ENCODE peak calls at places on chromosome 6, in nine cellular contexts. One of them, this sample, is unnamed.

GRCh38 chr6:36197739-36198221 is 1.2 kb downstream of the BRPF3 start:
- DNase-seq in uterus: peak
- DNase-seq in nucleus accumbens: no peak
- DNase-seq in choroid plexus epithelial cell: no peak
- DNase-seq in T-helper 17 cell: no peak
- DNase-seq in mucosa of descending colon: peak
- DNase-seq in activated naive CD8-positive, alpha-beta T cell treated with anti-CD3 and anti-CD28 coated beads, Interleukin-2, amount 50 U/mL, for 24 hours: no peak
- DNase-seq in D341Med: no peak
- DNase-seq in EL: peak
- DNase-seq in this sample: no peak

GRCh38 chr6:17853533-17853932 is 133.9 kb downstream of the KIF13A start:
- DNase-seq in uterus: no peak
- DNase-seq in nucleus accumbens: no peak
- DNase-seq in choroid plexus epithelial cell: no peak
- DNase-seq in T-helper 17 cell: no peak
- DNase-seq in mucosa of descending colon: no peak
- DNase-seq in activated naive CD8-positive, alpha-beta T cell treated with anti-CD3 and anti-CD28 coated beads, Interleukin-2, amount 50 U/mL, for 24 hours: no peak
- DNase-seq in D341Med: no peak
- DNase-seq in EL: no peak
- DNase-seq in this sample: no peak

GRCh38 chr6:11223296-11223695 is 9.2 kb downstream of the NEDD9 start:
- DNase-seq in uterus: no peak
- DNase-seq in nucleus accumbens: no peak
- DNase-seq in choroid plexus epithelial cell: no peak
- DNase-seq in T-helper 17 cell: no peak
- DNase-seq in mucosa of descending colon: no peak
- DNase-seq in activated naive CD8-positive, alpha-beta T cell treated with anti-CD3 and anti-CD28 coated beads, Interleukin-2, amount 50 U/mL, for 24 hours: no peak
- DNase-seq in D341Med: no peak
- DNase-seq in EL: no peak
- DNase-seq in this sample: peak

GRCh38 chr6:143396497-143397228 is 53.8 kb downstream of the ADAT2 start:
- DNase-seq in uterus: no peak
- DNase-seq in nucleus accumbens: no peak
- DNase-seq in choroid plexus epithelial cell: no peak
- DNase-seq in T-helper 17 cell: no peak
- DNase-seq in mucosa of descending colon: no peak
- DNase-seq in activated naive CD8-positive, alpha-beta T cell treated with anti-CD3 and anti-CD28 coated beads, Interleukin-2, amount 50 U/mL, for 24 hours: no peak
- DNase-seq in D341Med: no peak
- DNase-seq in EL: no peak
- DNase-seq in this sample: no peak

GRCh38 chr6:56764081-56764566 is 121.4 kb upstream of the DST start:
- DNase-seq in uterus: no peak
- DNase-seq in nucleus accumbens: no peak
- DNase-seq in choroid plexus epithelial cell: peak
- DNase-seq in T-helper 17 cell: no peak
- DNase-seq in mucosa of descending colon: no peak
- DNase-seq in activated naive CD8-positive, alpha-beta T cell treated with anti-CD3 and anti-CD28 coated beads, Interleukin-2, amount 50 U/mL, for 24 hours: no peak
- DNase-seq in D341Med: peak
- DNase-seq in EL: peak
- DNase-seq in this sample: peak

GRCh38 chr6:74068945-74069570 is 373.1 kb downstream of the CD109 start:
- DNase-seq in uterus: no peak
- DNase-seq in nucleus accumbens: no peak
- DNase-seq in choroid plexus epithelial cell: peak
- DNase-seq in T-helper 17 cell: no peak
- DNase-seq in mucosa of descending colon: no peak
- DNase-seq in activated naive CD8-positive, alpha-beta T cell treated with anti-CD3 and anti-CD28 coated beads, Interleukin-2, amount 50 U/mL, for 24 hours: no peak
- DNase-seq in D341Med: no peak
- DNase-seq in EL: peak
- DNase-seq in this sample: no peak

GRCh38 chr6:137217801-137218472 is 1.2 kb downstream of the IFNGR1 start:
- DNase-seq in uterus: no peak
- DNase-seq in nucleus accumbens: no peak
- DNase-seq in choroid plexus epithelial cell: peak
- DNase-seq in T-helper 17 cell: no peak
- DNase-seq in mucosa of descending colon: no peak
- DNase-seq in activated naive CD8-positive, alpha-beta T cell treated with anti-CD3 and anti-CD28 coated beads, Interleukin-2, amount 50 U/mL, for 24 hours: no peak
- DNase-seq in D341Med: no peak
- DNase-seq in EL: peak
- DNase-seq in this sample: peak

GRCh38 chr6:9766240-9766915 is 648.5 kb downstream of the TFAP2A start:
- DNase-seq in uterus: no peak
- DNase-seq in nucleus accumbens: no peak
- DNase-seq in choroid plexus epithelial cell: peak
- DNase-seq in T-helper 17 cell: no peak
- DNase-seq in mucosa of descending colon: no peak
- DNase-seq in activated naive CD8-positive, alpha-beta T cell treated with anti-CD3 and anti-CD28 coated beads, Interleukin-2, amount 50 U/mL, for 24 hours: no peak
- DNase-seq in D341Med: no peak
- DNase-seq in EL: peak
- DNase-seq in this sample: peak

GRCh38 chr6:37099442-37099841 is 70.5 kb upstream of the PIM1 start:
- DNase-seq in uterus: no peak
- DNase-seq in nucleus accumbens: no peak
- DNase-seq in choroid plexus epithelial cell: no peak
- DNase-seq in T-helper 17 cell: no peak
- DNase-seq in mucosa of descending colon: no peak
- DNase-seq in activated naive CD8-positive, alpha-beta T cell treated with anti-CD3 and anti-CD28 coated beads, Interleukin-2, amount 50 U/mL, for 24 hours: no peak
- DNase-seq in D341Med: no peak
- DNase-seq in EL: no peak
- DNase-seq in this sample: peak

GRCh38 chr6:26285143-26286134 is 79.6 kb upstream of the BTN3A2 start:
- DNase-seq in uterus: peak
- DNase-seq in nucleus accumbens: peak
- DNase-seq in choroid plexus epithelial cell: peak
- DNase-seq in T-helper 17 cell: peak
- DNase-seq in mucosa of descending colon: peak
- DNase-seq in activated naive CD8-positive, alpha-beta T cell treated with anti-CD3 and anti-CD28 coated beads, Interleukin-2, amount 50 U/mL, for 24 hours: peak
- DNase-seq in D341Med: peak
- DNase-seq in EL: peak
- DNase-seq in this sample: peak

GRCh38 chr6:168123165-168123911 is 44.3 kb upstream of the FRMD1 start:
- DNase-seq in uterus: peak
- DNase-seq in nucleus accumbens: no peak
- DNase-seq in choroid plexus epithelial cell: no peak
- DNase-seq in T-helper 17 cell: no peak
- DNase-seq in mucosa of descending colon: no peak
- DNase-seq in activated naive CD8-positive, alpha-beta T cell treated with anti-CD3 and anti-CD28 coated beads, Interleukin-2, amount 50 U/mL, for 24 hours: no peak
- DNase-seq in D341Med: peak
- DNase-seq in EL: no peak
- DNase-seq in this sample: no peak

GRCh38 chr6:37177083-37177949 is 7.4 kb downstream of the PIM1 start:
- DNase-seq in uterus: no peak
- DNase-seq in nucleus accumbens: no peak
- DNase-seq in choroid plexus epithelial cell: no peak
- DNase-seq in T-helper 17 cell: no peak
- DNase-seq in mucosa of descending colon: no peak
- DNase-seq in activated naive CD8-positive, alpha-beta T cell treated with anti-CD3 and anti-CD28 coated beads, Interleukin-2, amount 50 U/mL, for 24 hours: no peak
- DNase-seq in D341Med: no peak
- DNase-seq in EL: no peak
- DNase-seq in this sample: no peak

GRCh38 chr6:145244712-145245111 is 490.6 kb downstream of the EPM2A start:
- DNase-seq in uterus: no peak
- DNase-seq in nucleus accumbens: no peak
- DNase-seq in choroid plexus epithelial cell: peak
- DNase-seq in T-helper 17 cell: no peak
- DNase-seq in mucosa of descending colon: no peak
- DNase-seq in activated naive CD8-positive, alpha-beta T cell treated with anti-CD3 and anti-CD28 coated beads, Interleukin-2, amount 50 U/mL, for 24 hours: no peak
- DNase-seq in D341Med: no peak
- DNase-seq in EL: no peak
- DNase-seq in this sample: no peak

This sample was measured in kidney tubule cell.